ENCODE peak calls at places on chromosomes 6 and 20, in six cellular contexts. N is spleen, P is stomach, K is BJ, G is Peyer's patch, B is tibial artery. X is an unnamed sample. For H3K36me3, the result is how much of the 10 kb centered on the place peaks cover.

GRCh38 chr20:63206878-63207277 is 9.1 kb downstream of the YTHDF1 start:
- DNase-seq in B (no peak), N (no peak), G (no peak), P (no peak), K (no peak), X (no peak)

GRCh38 chr6:30227763-30228487 is 14.7 kb upstream of the TRIM26 start:
- DNase-seq in B (no peak), G (no peak), P (no peak), N (no peak), K (no peak), X (no peak)

GRCh38 chr20:58361549-58361948 is 27.5 kb upstream of the VAPB start:
- DNase-seq in P (no peak), G (no peak), N (no peak), B (no peak), K (peak), X (no peak)

GRCh38 chr20:43843096-43843964 is 71.3 kb upstream of the TOX2 start:
- DNase-seq in N (no peak), K (peak), G (no peak), B (no peak), P (no peak), X (no peak)

GRCh38 chr6:20367716-20368485 is 33.8 kb upstream of the E2F3 start:
- DNase-seq in P (no peak), K (no peak), N (no peak), G (no peak), B (no peak), X (no peak)

GRCh38 chr6:121584591-121585369 is 149.3 kb downstream of the GJA1 start:
- DNase-seq in B (no peak), G (no peak), N (no peak), P (no peak), K (peak), X (no peak)

GRCh38 chr6:111803804-111804203 is 69.4 kb downstream of the FYN start:
- DNase-seq in P (no peak), G (no peak), B (no peak), N (no peak), K (no peak), X (no peak)

GRCh38 chr6:158377866-158378265 is 65.6 kb downstream of the TULP4 start:
- DNase-seq in N (no peak), G (no peak), B (no peak), P (no peak), K (no peak), X (no peak)

GRCh38 chr6:158776737-158777136 is 42.4 kb downstream of the EZR start:
- DNase-seq in N (no peak), B (no peak), P (no peak), G (no peak), K (no peak), X (no peak)

GRCh38 chr6:137823826-137824501 is 43.1 kb upstream of the TNFAIP3 start:
- DNase-seq in B (no peak), G (no peak), K (peak), N (no peak), P (peak), X (peak)

GRCh38 chr20:51554538-51555165 is 12.1 kb upstream of the NFATC2 start:
- DNase-seq in K (peak), G (no peak), P (no peak), N (no peak), B (no peak), X (no peak)

GRCh38 chr6:136628996-136629395 is 78.8 kb upstream of the MAP7 start:
- DNase-seq in B (no peak), K (no peak), G (no peak), N (no peak), P (no peak), X (no peak)

GRCh38 chr20:237479-237878 is 10.4 kb downstream of the DEFB129 start:
- DNase-seq in B (no peak), N (no peak), K (no peak), G (no peak), P (no peak), X (no peak)

GRCh38 chr6:83365931-83366330 is 64.9 kb downstream of the ME1 start:
- DNase-seq in G (no peak), B (no peak), N (no peak), K (peak), P (no peak), X (no peak)

GRCh38 chr20:64070244-64070993 is 7.4 kb downstream of the TCEA2 start:
- DNase-seq in K (no peak), B (no peak), P (no peak), G (no peak), N (no peak), X (no peak)

GRCh38 chr6:131976545-131977061 is 25.4 kb upstream of the CCN2 start:
- DNase-seq in K (no peak), P (no peak), B (no peak), N (no peak), G (no peak), X (no peak)

GRCh38 chr6:26217714-26218075 is 130.5 kb downstream of the HFE start:
- DNase-seq in B (no peak), P (no peak), K (no peak), N (peak), G (no peak), X (peak)

GRCh38 chr20:62922451-62922921 is 3.8 kb downstream of the DIDO1 start:
- DNase-seq in B (peak), K (no peak), G (peak), N (no peak), P (no peak), X (no peak)

GRCh38 chr6:89008299-89008698 is 44.9 kb upstream of the RNGTT start:
- DNase-seq in G (no peak), P (no peak), B (no peak), K (no peak), N (no peak), X (peak)

GRCh38 chr20:47262008-47262364 is 94.5 kb downstream of the ZMYND8 start:
- DNase-seq in K (no peak), N (no peak), P (no peak), G (no peak), B (no peak), X (no peak)

GRCh38 chr20:36887779-36888133 is 11.8 kb downstream of the TLDC2 start:
- DNase-seq in K (no peak), N (no peak), P (no peak), B (no peak), G (no peak), X (no peak)

GRCh38 chr6:125927761-125928160 is 28.8 kb upstream of the HINT3 start:
- DNase-seq in G (no peak), K (no peak), B (no peak), P (no peak), N (peak), X (no peak)

DNA sequence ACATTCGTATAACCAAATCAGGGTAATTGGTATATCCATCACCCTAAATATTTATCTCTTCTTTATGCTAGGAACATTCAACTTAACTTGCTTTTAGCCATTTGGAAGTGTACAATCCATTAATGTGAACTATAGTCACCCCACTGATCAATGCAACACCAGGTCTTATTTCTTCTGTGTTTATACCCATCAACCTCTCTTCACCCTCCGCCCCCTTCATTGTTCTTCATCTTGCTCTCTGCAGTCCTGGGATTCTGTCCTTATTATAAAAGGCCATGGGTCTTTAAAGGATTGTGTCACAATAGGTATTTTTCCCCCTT is 1.6 kb downstream of the ABRACL start:
- DNase-seq in B (no peak), K (no peak), G (no peak), P (no peak), N (no peak), X (peak)
- H3K4me3 ChIP-seq in B (peak), K (no peak), G (no peak), P (peak), N (peak), X (peak)

DNA sequence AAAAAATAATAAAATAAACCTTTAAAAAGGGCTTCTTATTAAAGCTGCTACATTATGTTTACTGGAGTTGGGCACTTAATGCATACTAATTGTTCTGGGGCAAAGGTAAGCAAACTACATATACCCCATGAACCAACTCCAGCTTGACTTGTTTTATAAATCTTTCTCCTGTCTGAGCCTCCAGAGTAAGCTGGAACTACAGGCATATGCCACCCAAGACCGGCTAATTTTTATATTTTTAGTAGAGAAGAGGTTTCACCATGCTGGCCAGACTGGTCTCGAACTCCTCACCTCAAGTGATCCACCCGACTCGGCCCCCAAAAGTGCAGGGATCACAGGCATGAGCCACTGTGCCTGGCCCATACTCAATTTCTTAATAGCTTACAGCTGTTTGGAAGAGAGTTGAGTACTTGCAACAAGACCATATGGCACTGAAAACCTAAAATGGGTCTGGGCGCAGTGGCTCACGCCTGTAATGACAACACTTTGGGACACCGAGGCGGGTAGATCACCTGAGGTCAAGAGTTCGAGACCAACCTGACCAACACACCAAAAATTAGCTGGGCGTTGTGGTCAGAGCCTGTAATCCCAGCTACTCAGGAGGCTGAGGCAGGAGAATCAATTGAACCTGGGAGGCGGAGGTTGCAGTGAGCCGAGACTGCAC is 19.9 kb downstream of the ROMO1 start:
- DNase-seq in N (no peak), B (no peak), P (no peak), G (no peak), K (no peak), X (no peak)
- H3K36me3 ChIP-seq in N (half or more), B (half or more), P (half or more), G (under half), K (under half), X (half or more)

GRCh38 chr6:133855599-133855972 is 33.3 kb upstream of the TCF21 start:
- DNase-seq in P (no peak), K (no peak), G (no peak), B (no peak), N (no peak), X (no peak)

GRCh38 chr6:133854167-133854632 is 34.7 kb upstream of the TCF21 start:
- DNase-seq in N (no peak), K (no peak), P (no peak), B (no peak), G (no peak), X (no peak)

GRCh38 chr6:133856911-133857310 is 32.0 kb upstream of the TCF21 start:
- DNase-seq in G (no peak), K (no peak), B (no peak), N (no peak), P (no peak), X (no peak)

GRCh38 chr6:133855994-133856393 is 32.9 kb upstream of the TCF21 start:
- DNase-seq in G (no peak), B (no peak), P (no peak), N (no peak), K (no peak), X (no peak)

GRCh38 chr6:133854633-133855598 is 34.0 kb upstream of the TCF21 start:
- DNase-seq in P (no peak), N (peak), G (peak), B (no peak), K (no peak), X (no peak)
- H3K4me3 ChIP-seq in P (no peak), N (no peak), G (no peak), B (no peak), K (no peak), X (no peak)

GRCh38 chr20:41064377-41064776 is 35.8 kb downstream of the TOP1 start:
- DNase-seq in K (no peak), N (no peak), B (no peak), G (no peak), P (no peak), X (no peak)
- H3K36me3 ChIP-seq in K (under half), N (under half), B (under half), G (under half), P (under half), X (under half)

GRCh38 chr20:59606566-59606965 is 2.2 kb downstream of the PHACTR3 start:
- DNase-seq in G (no peak), B (no peak), K (no peak), N (no peak), P (no peak), X (no peak)

GRCh38 chr20:59603727-59604608 is at the start of gene PHACTR3:
- DNase-seq in N (no peak), B (no peak), K (no peak), G (no peak), P (no peak), X (no peak)

GRCh38 chr20:59603176-59603575 is 1.2 kb upstream of the PHACTR3 start:
- DNase-seq in K (no peak), P (no peak), N (no peak), G (no peak), B (no peak), X (no peak)

GRCh38 chr20:59605691-59606364 is 1.5 kb downstream of the PHACTR3 start:
- DNase-seq in N (no peak), B (no peak), K (no peak), G (no peak), P (no peak), X (no peak)

DNA sequence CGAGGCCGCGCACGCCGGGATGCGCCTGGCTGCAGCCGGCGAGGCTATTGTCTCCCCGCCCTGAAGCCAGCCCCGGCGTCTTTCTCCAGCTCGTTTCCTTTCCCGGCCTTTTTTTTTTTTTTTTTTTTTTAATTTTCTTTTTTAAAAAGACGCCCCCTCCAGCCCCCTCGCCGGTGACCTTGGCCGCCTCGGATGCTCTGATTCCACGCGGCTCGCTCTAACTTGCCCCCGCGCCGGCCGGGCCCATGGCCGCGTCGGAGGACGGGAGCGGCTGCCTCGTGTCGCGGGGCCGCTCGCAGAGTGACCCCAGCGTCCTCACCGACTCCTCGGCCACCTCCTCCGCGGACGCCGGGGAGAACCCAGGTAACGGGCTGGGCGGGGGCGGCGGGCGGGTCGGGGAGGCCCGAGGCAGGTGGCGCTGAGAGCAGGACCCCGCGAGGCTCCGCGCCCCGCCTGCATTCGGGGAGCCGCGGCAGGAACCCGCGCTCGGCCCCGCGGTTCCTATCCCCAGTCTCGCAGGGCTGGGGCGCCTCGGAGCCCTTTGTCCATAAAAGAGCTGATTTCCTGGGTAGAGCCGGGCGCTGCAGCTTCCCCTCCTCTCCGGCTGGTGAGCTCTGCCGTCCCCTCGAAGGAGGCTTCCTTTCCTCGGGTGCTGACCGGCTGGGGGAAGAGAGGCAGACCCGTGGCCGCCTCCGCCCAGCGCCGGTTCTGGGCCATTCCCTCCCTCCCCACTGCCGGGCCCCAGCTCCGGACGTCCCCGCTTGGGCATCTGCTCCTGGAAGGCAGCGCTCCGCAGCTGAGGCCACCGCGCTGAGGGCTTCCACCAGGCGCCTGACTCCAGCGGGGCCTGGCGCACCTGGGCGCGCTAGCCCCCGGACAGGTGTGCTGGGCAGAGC is 678 bp downstream of the PHACTR3 start:
- DNase-seq in B (no peak), G (no peak), K (no peak), N (no peak), P (no peak), X (no peak)
- H3K4me3 ChIP-seq in B (no peak), G (peak), K (no peak), N (no peak), P (peak), X (no peak)

GRCh38 chr6:144786825-144787224 is 501.7 kb downstream of the UTRN start:
- DNase-seq in K (no peak), P (no peak), N (no peak), B (no peak), G (no peak), X (no peak)
- H3K36me3 ChIP-seq in K (under half), P (under half), N (under half), B (under half), G (under half), X (under half)

GRCh38 chr6:70842541-70842940 is 114.3 kb downstream of the B3GAT2 start:
- DNase-seq in K (no peak), B (no peak), G (no peak), N (no peak), P (no peak), X (no peak)
- H3K4me3 ChIP-seq in K (no peak), B (no peak), G (no peak), N (no peak), P (no peak), X (no peak)